ENCODE peak calls at places on chromosomes 13 and 19, in four cellular contexts. One of them, this sample, is unnamed.

GRCh38 chr13:109697936-109698335 is 88.4 kb downstream of the IRS2 start:
- DNase-seq in HCT116: no peak
- DNase-seq in HepG2: no peak
- DNase-seq in GM23338: no peak
- DNase-seq in this sample: no peak

GRCh38 chr19:48683349-48683748 is 10.5 kb upstream of the NTN5 start:
- DNase-seq in HCT116: no peak
- DNase-seq in HepG2: no peak
- DNase-seq in GM23338: no peak
- DNase-seq in this sample: no peak

GRCh38 chr13:38530492-38530891 is 156.4 kb upstream of the FREM2 start:
- DNase-seq in HCT116: no peak
- DNase-seq in HepG2: no peak
- DNase-seq in GM23338: peak; percentile 24
- DNase-seq in this sample: no peak

GRCh38 chr19:52896431-52897148 is 845 bp downstream of the ZNF320 start:
- DNase-seq in HCT116: no peak
- DNase-seq in HepG2: no peak
- DNase-seq in GM23338: peak; percentile 47
- DNase-seq in this sample: no peak

GRCh38 chr19:4897146-4897545 is 5.5 kb downstream of the ARRDC5 start:
- DNase-seq in HCT116: no peak
- DNase-seq in HepG2: no peak
- DNase-seq in GM23338: no peak
- DNase-seq in this sample: no peak

GRCh38 chr19:17045907-17046502 is 19.4 kb upstream of the CPAMD8 start:
- DNase-seq in HCT116: no peak
- DNase-seq in HepG2: no peak
- DNase-seq in GM23338: no peak
- DNase-seq in this sample: no peak

GRCh38 chr19:39352549-39353285 is 10.5 kb downstream of the SAMD4B start:
- DNase-seq in HCT116: no peak
- DNase-seq in HepG2: no peak
- DNase-seq in GM23338: no peak
- DNase-seq in this sample: no peak

GRCh38 chr13:44274838-44275237 is 98.8 kb upstream of the SERP2 start:
- DNase-seq in HCT116: no peak
- DNase-seq in HepG2: no peak
- DNase-seq in GM23338: no peak
- DNase-seq in this sample: no peak

GRCh38 chr19:36081894-36082293 is 27.2 kb downstream of the WDR62 start:
- DNase-seq in HCT116: no peak
- DNase-seq in HepG2: no peak
- DNase-seq in GM23338: no peak
- DNase-seq in this sample: no peak

GRCh38 chr19:21915411-21915810 is 79.4 kb upstream of the ZNF43 start:
- DNase-seq in HCT116: no peak
- DNase-seq in HepG2: no peak
- DNase-seq in GM23338: no peak
- DNase-seq in this sample: no peak

GRCh38 chr13:36261011-36261410 is 36.6 kb downstream of the CCDC169 start:
- DNase-seq in HCT116: no peak
- DNase-seq in HepG2: no peak
- DNase-seq in GM23338: no peak
- DNase-seq in this sample: no peak

GRCh38 chr13:24045456-24045996 is 115.0 kb upstream of the SPATA13 start:
- DNase-seq in HCT116: no peak
- DNase-seq in HepG2: no peak
- DNase-seq in GM23338: no peak
- DNase-seq in this sample: no peak

GRCh38 chr19:3669134-3669436 is 31.2 kb downstream of the PIP5K1C start:
- DNase-seq in HCT116: no peak
- DNase-seq in HepG2: no peak
- DNase-seq in GM23338: no peak
- DNase-seq in this sample: no peak

GRCh38 chr19:3671680-3672574 is 28.3 kb downstream of the PIP5K1C start:
- DNase-seq in HCT116: no peak
- DNase-seq in HepG2: no peak
- DNase-seq in GM23338: no peak
- DNase-seq in this sample: no peak

GRCh38 chr19:3670796-3671679 is 29.2 kb downstream of the PIP5K1C start:
- DNase-seq in HCT116: no peak
- DNase-seq in HepG2: no peak
- DNase-seq in GM23338: no peak
- DNase-seq in this sample: no peak

GRCh38 chr19:3669616-3670257 is 30.5 kb downstream of the PIP5K1C start:
- DNase-seq in HCT116: no peak
- DNase-seq in HepG2: no peak
- DNase-seq in GM23338: no peak
- DNase-seq in this sample: no peak

GRCh38 chr19:3670258-3670795 is 29.9 kb downstream of the PIP5K1C start:
- DNase-seq in HCT116: no peak
- DNase-seq in HepG2: no peak
- DNase-seq in GM23338: no peak
- DNase-seq in this sample: no peak
- TF ChIP-seq POLR2AphosphoS5 in HCT116: no peak
- TF ChIP-seq POLR2AphosphoS5 in HepG2: no peak
- TF ChIP-seq POLR2AphosphoS5 in GM23338: no peak
- TF ChIP-seq POLR2AphosphoS5 in this sample: no peak

GRCh38 chr19:19101540-19101939 is 36.7 kb downstream of the TMEM161A start:
- DNase-seq in HCT116: no peak
- DNase-seq in HepG2: no peak
- DNase-seq in GM23338: no peak
- DNase-seq in this sample: no peak
- TF ChIP-seq REST in HCT116: no peak
- TF ChIP-seq REST in HepG2: no peak
- TF ChIP-seq REST in GM23338: no peak
- TF ChIP-seq REST in this sample: no peak

GRCh38 chr19:46717034-46717715 is at the start of gene PRKD2:
- DNase-seq in HCT116: no peak
- DNase-seq in HepG2: peak; percentile 57
- DNase-seq in GM23338: peak; percentile 95
- DNase-seq in this sample: peak; percentile 83
- TF ChIP-seq POLR2AphosphoS5 in HCT116: peak; percentile 56
- TF ChIP-seq POLR2AphosphoS5 in HepG2: peak; percentile 39
- TF ChIP-seq POLR2AphosphoS5 in GM23338: peak; percentile 79
- TF ChIP-seq POLR2AphosphoS5 in this sample: no peak

GRCh38 chr19:2230807-2231533 is 5.2 kb downstream of the PLEKHJ1 start:
- DNase-seq in HCT116: no peak
- DNase-seq in HepG2: no peak
- DNase-seq in GM23338: no peak
- DNase-seq in this sample: no peak
- TF ChIP-seq REST in HCT116: no peak
- TF ChIP-seq REST in HepG2: no peak
- TF ChIP-seq REST in GM23338: no peak
- TF ChIP-seq REST in this sample: no peak

GRCh38 chr13:108558489-108558888 is 70.9 kb upstream of the MYO16 start:
- DNase-seq in HCT116: no peak
- DNase-seq in HepG2: no peak
- DNase-seq in GM23338: no peak
- DNase-seq in this sample: no peak

GRCh38 chr13:108560092-108560491 is 69.3 kb upstream of the MYO16 start:
- DNase-seq in HCT116: no peak
- DNase-seq in HepG2: no peak
- DNase-seq in GM23338: no peak
- DNase-seq in this sample: no peak

GRCh38 chr13:108566413-108567170 is 62.8 kb upstream of the MYO16 start:
- DNase-seq in HCT116: no peak
- DNase-seq in HepG2: no peak
- DNase-seq in GM23338: no peak
- DNase-seq in this sample: no peak

GRCh38 chr13:108561152-108561551 is 68.3 kb upstream of the MYO16 start:
- DNase-seq in HCT116: no peak
- DNase-seq in HepG2: no peak
- DNase-seq in GM23338: no peak
- DNase-seq in this sample: no peak
- TF ChIP-seq POLR2AphosphoS5 in HCT116: no peak
- TF ChIP-seq POLR2AphosphoS5 in HepG2: no peak
- TF ChIP-seq POLR2AphosphoS5 in GM23338: no peak
- TF ChIP-seq POLR2AphosphoS5 in this sample: no peak

GRCh38 chr19:33193864-33194362 is at the start of gene LRP3:
- DNase-seq in HCT116: no peak
- DNase-seq in HepG2: no peak
- DNase-seq in GM23338: peak; percentile 55
- DNase-seq in this sample: peak; percentile 48
- TF ChIP-seq REST in HCT116: no peak
- TF ChIP-seq REST in HepG2: peak; percentile 28
- TF ChIP-seq REST in GM23338: no peak
- TF ChIP-seq REST in this sample: peak; percentile 53

This sample was measured in HL-60.